ENCODE peak calls at places on chromosome 14, in four cellular contexts. R, S, X and E are unnamed samples.

GRCh38 chr14:100641274-100641860 is 54.1 kb upstream of the BEGAIN start:
- DNase-seq in X (no peak), S (no peak), R (no peak), E (no peak)

GRCh38 chr14:96461950-96462798 is 40.0 kb upstream of the PAPOLA start:
- DNase-seq in X (no peak), S (no peak), R (no peak), E (no peak)

GRCh38 chr14:60657609-60657983 is 8.3 kb upstream of the SIX1 start:
- DNase-seq in S (no peak), X (no peak), R (no peak), E (no peak)

GRCh38 chr14:68263563-68264350 is 444.2 kb downstream of the RAD51B start:
- DNase-seq in R (no peak), S (no peak), X (peak), E (no peak)

GRCh38 chr14:33454022-33454645 is 496.7 kb downstream of the EGLN3 start:
- DNase-seq in R (no peak), X (no peak), S (no peak), E (no peak)

GRCh38 chr14:67428501-67429031 is 16.6 kb upstream of the PLEK2 start:
- DNase-seq in X (peak), R (no peak), S (no peak), E (peak)

GRCh38 chr14:30786701-30787100 is 87.7 kb upstream of the COCH start:
- DNase-seq in R (no peak), S (no peak), X (no peak), E (no peak)

GRCh38 chr14:71554323-71554722 is 377.9 kb upstream of the RGS6 start:
- DNase-seq in X (no peak), S (peak), R (no peak), E (no peak)

GRCh38 chr14:51540364-51540763 is 111.3 kb upstream of the FRMD6 start:
- DNase-seq in R (no peak), S (no peak), X (peak), E (no peak)

GRCh38 chr14:93042968-93043940 is 72.5 kb downstream of the ITPK1 start:
- DNase-seq in R (peak), X (peak), S (no peak), E (peak)

GRCh38 chr14:31420013-31420318 is 384 bp downstream of the HEATR5A start:
- DNase-seq in X (no peak), S (no peak), R (peak), E (no peak)

GRCh38 chr14:86321151-86321550 is 791.2 kb downstream of the FLRT2 start:
- DNase-seq in R (no peak), X (no peak), S (no peak), E (no peak)

GRCh38 chr14:56878766-56879165 is 68.5 kb upstream of the OTX2 start:
- DNase-seq in R (no peak), S (no peak), X (no peak), E (no peak)

GRCh38 chr14:52279405-52279804 is 11.9 kb downstream of the PTGDR start:
- DNase-seq in S (no peak), X (peak), R (no peak), E (no peak)

GRCh38 chr14:60931206-60931605 is 49.7 kb downstream of the TRMT5 start:
- DNase-seq in R (no peak), S (no peak), X (no peak), E (no peak)

GRCh38 chr14:60653388-60653690 is 4.1 kb upstream of the SIX1 start:
- DNase-seq in R (peak), S (no peak), X (no peak), E (no peak)

GRCh38 chr14:58793096-58793740 is 155.5 kb downstream of the DACT1 start:
- DNase-seq in S (no peak), X (no peak), R (no peak), E (no peak)

GRCh38 chr14:75864352-75864751 is 117.4 kb downstream of the TGFB3 start:
- DNase-seq in X (peak), S (no peak), R (no peak), E (no peak)

GRCh38 chr14:49986344-49987014 is 93.6 kb downstream of the ARF6 start:
- DNase-seq in S (no peak), X (no peak), R (no peak), E (no peak)

GRCh38 chr14:36857842-36858445 is 196.3 kb downstream of the PAX9 start:
- DNase-seq in X (no peak), S (no peak), R (no peak), E (no peak)

GRCh38 chr14:24195186-24196070 is at the start of gene TM9SF1:
- DNase-seq in X (peak), S (peak), R (peak), E (peak)

GRCh38 chr14:66758031-66758613 is 250.2 kb downstream of the GPHN start:
- DNase-seq in S (no peak), X (no peak), R (no peak), E (no peak)

GRCh38 chr14:45400509-45400908 is 147.5 kb upstream of the MIS18BP1 start:
- DNase-seq in X (no peak), S (no peak), R (no peak), E (no peak)

GRCh38 chr14:25537846-25538455 is 488.0 kb upstream of the STXBP6 start:
- DNase-seq in X (no peak), R (peak), S (no peak), E (no peak)

GRCh38 chr14:68814376-68815287 is 21.8 kb upstream of the ZFP36L1 start:
- DNase-seq in X (no peak), R (no peak), S (peak), E (no peak)

GRCh38 chr14:32576088-32576795 is 247.1 kb downstream of the AKAP6 start:
- DNase-seq in X (no peak), R (peak), S (no peak), E (peak)

DNA sequence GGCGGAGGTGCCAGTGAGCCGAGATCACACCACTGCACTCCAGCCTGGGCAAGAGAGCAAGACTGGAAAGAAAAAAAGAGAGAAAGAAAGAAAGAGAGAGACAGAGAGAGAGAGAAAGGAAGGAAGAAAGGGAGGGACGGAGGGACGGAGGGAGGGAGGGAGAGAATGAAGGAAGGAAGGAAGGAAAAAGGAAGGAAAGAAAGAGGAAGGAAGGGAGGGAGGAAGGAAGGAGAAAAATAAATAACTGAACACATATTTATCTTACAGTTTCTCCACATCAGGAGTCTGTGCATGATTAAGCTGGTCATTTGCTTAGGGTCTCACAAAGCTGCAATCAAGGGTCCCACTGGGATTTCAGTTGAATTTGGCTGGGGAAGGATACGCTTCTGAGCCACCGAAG is 37.5 kb upstream of the ANKRD9 start:
- DNase-seq in X (no peak), R (no peak), S (no peak), E (no peak)
- H3K4me3 ChIP-seq in X (no peak), R (no peak), S (no peak), E (no peak)

GRCh38 chr14:99234982-99235491 is 37.0 kb downstream of the BCL11B start:
- DNase-seq in X (no peak), S (no peak), R (no peak), E (no peak)
- H3K4me3 ChIP-seq in X (no peak), S (no peak), R (no peak), E (no peak)

GRCh38 chr14:90828642-90829487 is 12.6 kb upstream of the TTC7B start:
- DNase-seq in X (no peak), S (no peak), R (no peak), E (no peak)
- H3K4me3 ChIP-seq in X (peak), S (peak), R (peak), E (peak)

GRCh38 chr14:99599440-99599839 is 4.6 kb downstream of the CCDC85C start:
- DNase-seq in R (no peak), S (no peak), X (no peak), E (no peak)

GRCh38 chr14:99598774-99599173 is 5.2 kb downstream of the CCDC85C start:
- DNase-seq in R (no peak), X (no peak), S (no peak), E (no peak)

GRCh38 chr14:99602054-99602787 is 1.8 kb downstream of the CCDC85C start:
- DNase-seq in R (peak), X (no peak), S (no peak), E (no peak)

GRCh38 chr14:99601301-99601945 is 2.6 kb downstream of the CCDC85C start:
- DNase-seq in R (no peak), S (no peak), X (no peak), E (peak)

DNA sequence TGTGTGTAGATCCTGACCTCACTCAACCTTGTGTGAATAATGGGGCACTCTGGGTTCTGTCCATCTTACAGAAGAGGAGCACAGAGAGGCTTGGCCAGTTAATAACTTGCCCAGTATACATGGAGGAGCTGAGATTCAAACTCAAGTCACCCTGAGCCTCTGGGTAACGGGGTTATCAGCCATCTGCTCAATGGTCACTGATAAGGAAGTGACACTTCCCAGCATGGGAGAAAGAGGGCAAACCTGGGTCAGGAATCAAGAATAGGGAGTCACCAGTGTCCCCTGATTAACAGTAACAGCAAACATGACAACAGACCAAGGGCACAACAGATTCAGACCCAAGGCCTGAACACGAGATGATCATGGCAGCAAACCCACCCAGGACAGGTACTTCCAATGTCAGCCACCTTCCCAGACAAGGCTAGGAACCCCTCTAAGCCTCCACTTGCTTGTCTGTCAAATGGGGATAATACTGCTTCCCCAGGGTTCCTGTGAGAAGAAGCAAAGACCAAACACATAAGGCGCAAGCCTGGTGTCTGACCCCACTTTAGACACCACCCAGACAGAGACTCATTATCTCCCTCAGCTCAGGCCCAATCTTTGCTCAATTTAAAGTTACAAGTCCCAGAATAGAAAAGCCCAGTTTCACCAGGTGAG is 3.6 kb downstream of the CCDC85C start:
- DNase-seq in S (no peak), R (no peak), X (no peak), E (no peak)
- H3K4me3 ChIP-seq in S (no peak), R (no peak), X (no peak), E (no peak)

DNA sequence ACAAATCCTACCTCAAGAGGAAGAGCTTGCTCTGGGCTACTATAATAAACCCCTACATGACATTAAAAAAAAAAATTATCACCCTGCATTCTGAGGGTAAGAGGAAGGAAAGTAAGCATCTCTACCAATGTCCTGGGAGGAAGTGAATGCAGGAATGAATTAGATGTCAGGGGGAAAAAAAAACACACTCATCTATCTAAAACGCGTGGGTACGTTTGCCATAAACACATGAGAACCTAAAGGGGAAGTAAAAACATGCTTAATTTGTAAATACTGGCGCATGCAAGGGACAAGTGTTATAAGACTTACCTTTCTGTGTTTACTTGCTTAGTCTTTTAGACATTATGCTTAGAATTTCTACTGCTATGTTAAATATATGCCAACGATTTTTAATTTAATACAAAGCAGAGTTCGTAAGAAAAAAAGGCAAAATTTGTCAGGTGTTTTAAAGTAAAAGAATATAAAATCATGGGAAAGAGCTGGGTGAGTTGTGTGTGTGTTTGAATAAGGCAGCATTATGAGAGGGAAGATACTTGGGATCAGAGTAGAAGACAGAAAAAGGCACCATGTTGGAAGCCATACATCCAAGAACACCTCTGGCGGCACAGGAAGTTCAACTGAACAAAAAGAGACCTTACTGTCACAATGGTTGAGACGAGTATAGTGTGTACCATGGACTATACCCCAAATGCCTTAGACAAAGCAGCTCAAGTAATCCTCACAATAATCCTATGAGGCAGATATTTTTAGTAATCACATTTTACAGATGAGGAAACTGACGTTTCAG is 1.5 kb downstream of the TMED8 start:
- DNase-seq in R (no peak), S (no peak), X (no peak), E (no peak)
- H3K4me3 ChIP-seq in R (no peak), S (peak), X (peak), E (peak)

GRCh38 chr14:23040100-23040499 is 1.9 kb upstream of the PSMB11 start:
- DNase-seq in X (no peak), S (no peak), R (no peak), E (no peak)

GRCh38 chr14:23033801-23034497 is 751 bp downstream of the PSMB5 start:
- DNase-seq in X (no peak), R (no peak), S (no peak), E (no peak)

GRCh38 chr14:23034498-23035302 is at the start of gene PSMB5:
- DNase-seq in S (peak), R (peak), X (peak), E (peak)

GRCh38 chr14:23030936-23031335 is 3.8 kb downstream of the PSMB5 start:
- DNase-seq in S (no peak), R (no peak), X (no peak), E (no peak)

DNA sequence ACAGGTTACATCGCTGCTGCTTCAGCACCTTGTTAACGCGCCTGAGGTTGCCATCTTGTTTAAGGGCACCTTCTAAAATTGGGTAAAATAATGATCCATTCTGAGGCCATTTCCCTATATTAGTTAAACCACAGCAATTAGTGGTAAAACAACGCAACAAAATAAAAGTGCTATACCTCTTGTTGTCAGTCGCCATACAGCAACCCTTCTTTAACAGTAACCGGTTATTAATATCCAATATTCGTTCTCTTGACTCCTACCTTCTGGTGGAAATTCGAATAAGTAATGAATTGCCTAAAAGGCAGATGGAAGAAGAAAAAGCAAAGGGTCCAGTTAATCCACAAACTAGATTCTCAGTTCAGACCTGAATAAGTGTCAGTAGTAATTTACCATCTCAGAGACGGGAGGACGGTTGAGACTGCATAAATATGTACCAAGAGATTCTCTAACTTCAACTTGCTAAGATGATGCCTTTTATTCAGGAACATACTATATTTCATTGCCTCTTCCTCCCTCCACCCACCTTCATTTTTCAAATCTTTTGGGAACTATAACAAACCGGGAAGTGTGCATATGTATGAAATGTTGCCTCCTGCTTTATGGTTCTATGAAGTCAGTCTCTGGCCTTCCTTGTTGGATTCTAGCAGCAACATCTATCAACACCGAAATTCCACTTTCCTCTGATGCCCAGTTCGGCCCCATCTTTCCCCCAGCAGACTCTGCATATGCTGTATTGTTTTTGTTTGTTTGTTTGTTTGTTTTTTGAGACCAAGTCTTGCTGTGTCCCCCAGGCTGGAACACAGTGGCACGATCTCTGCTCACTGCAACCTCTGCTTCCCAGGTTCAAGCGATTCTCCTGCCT is 834 bp upstream of the PSMB5 start:
- DNase-seq in X (no peak), S (no peak), R (no peak), E (no peak)
- H3K4me3 ChIP-seq in X (peak), S (peak), R (peak), E (peak)

GRCh38 chr14:77369280-77369679 is 7.6 kb downstream of the TMED8 start:
- DNase-seq in S (no peak), R (no peak), X (no peak), E (no peak)
- H3K4me3 ChIP-seq in S (no peak), R (no peak), X (no peak), E (no peak)

GRCh38 chr14:89409961-89410360 is 7.1 kb downstream of the FOXN3 start:
- DNase-seq in R (no peak), S (no peak), X (no peak), E (no peak)

GRCh38 chr14:89407856-89408255 is 9.2 kb downstream of the FOXN3 start:
- DNase-seq in S (no peak), X (no peak), R (no peak), E (no peak)

GRCh38 chr14:89411976-89412375 is 5.1 kb downstream of the FOXN3 start:
- DNase-seq in R (no peak), S (no peak), X (no peak), E (no peak)

GRCh38 chr14:89406941-89407340 is 10.1 kb downstream of the FOXN3 start:
- DNase-seq in X (no peak), R (no peak), S (no peak), E (no peak)

GRCh38 chr14:89408907-89409675 is 7.9 kb downstream of the FOXN3 start:
- DNase-seq in S (no peak), X (no peak), R (peak), E (no peak)
- H3K4me3 ChIP-seq in S (peak), X (no peak), R (no peak), E (no peak)